ENCODE peak calls at places on chromosomes 3 and 15, in nine cellular contexts. W is mesendoderm, P is uterus, B is esophagus squamous epithelium, F is tibial artery, A is GM23248, L is ovary, C is aorta, J is pancreas. Z is an unnamed sample.

GRCh38 chr3:21170964-21171363 is 580.0 kb downstream of the ZNF385D start:
- DNase-seq in W (peak), P (no peak), B (no peak), F (no peak), A (peak), L (no peak), C (no peak), J (no peak), Z (no peak)

GRCh38 chr3:102083971-102084370 is 234.7 kb downstream of the NFKBIZ start:
- DNase-seq in W (no peak), P (peak), B (no peak), F (no peak), A (peak), L (no peak), C (no peak), J (no peak), Z (no peak)

GRCh38 chr3:129278970-129279906 is 568 bp downstream of the HMCES start:
- DNase-seq in W (peak), P (peak), B (no peak), F (no peak), A (peak), L (peak), C (peak), J (no peak), Z (peak)

GRCh38 chr15:94125698-94126097 is 105.7 kb upstream of the MCTP2 start:
- DNase-seq in W (no peak), P (no peak), B (no peak), F (no peak), A (no peak), L (no peak), C (no peak), J (no peak), Z (no peak)

GRCh38 chr3:129620828-129621605 is 14.5 kb upstream of the PLXND1 start:
- DNase-seq in W (no peak), P (no peak), B (no peak), F (no peak), A (no peak), L (no peak), C (no peak), J (peak), Z (no peak)

GRCh38 chr15:72474466-72474911 is 359 bp downstream of the ARIH1 start:
- DNase-seq in W (peak), P (peak), B (no peak), F (no peak), A (no peak), L (no peak), C (peak), J (no peak), Z (peak)

GRCh38 chr3:133829310-133829707 is 23.7 kb downstream of the SRPRB start:
- DNase-seq in W (no peak), P (no peak), B (no peak), F (no peak), A (no peak), L (no peak), C (no peak), J (peak), Z (no peak)

GRCh38 chr3:195286115-195286872 is 15.3 kb upstream of the XXYLT1 start:
- DNase-seq in W (no peak), P (no peak), B (no peak), F (no peak), A (peak), L (no peak), C (no peak), J (no peak), Z (no peak)

GRCh38 chr3:78139166-78139565 is 1099.3 kb downstream of the ROBO2 start:
- DNase-seq in W (no peak), P (no peak), B (no peak), F (no peak), A (peak), L (no peak), C (no peak), J (no peak), Z (no peak)

GRCh38 chr3:105662326-105662725 is 206.5 kb downstream of the CBLB start:
- DNase-seq in W (no peak), P (no peak), B (no peak), F (no peak), A (peak), L (no peak), C (no peak), J (no peak), Z (no peak)

GRCh38 chr3:143617050-143617449 is 231.2 kb downstream of the SLC9A9 start:
- DNase-seq in W (no peak), P (no peak), B (no peak), F (no peak), A (no peak), L (no peak), C (no peak), J (no peak), Z (no peak)

GRCh38 chr3:193771011-193771697 is 178.1 kb downstream of the OPA1 start:
- DNase-seq in W (no peak), P (no peak), B (no peak), F (no peak), A (no peak), L (no peak), C (no peak), J (no peak), Z (no peak)

GRCh38 chr3:47113669-47114365 is 50.1 kb downstream of the SETD2 start:
- DNase-seq in W (peak), P (no peak), B (no peak), F (no peak), A (peak), L (no peak), C (no peak), J (no peak), Z (no peak)

GRCh38 chr3:11711826-11712225 is 68.1 kb upstream of the VGLL4 start:
- DNase-seq in W (no peak), P (no peak), B (no peak), F (no peak), A (peak), L (no peak), C (no peak), J (no peak), Z (no peak)

GRCh38 chr15:85582719-85583089 is 202.3 kb downstream of the AKAP13 start:
- DNase-seq in W (no peak), P (peak), B (no peak), F (peak), A (peak), L (peak), C (peak), J (peak), Z (no peak)

GRCh38 chr3:61922118-61922517 is 360.7 kb downstream of the PTPRG start:
- DNase-seq in W (peak), P (no peak), B (no peak), F (no peak), A (peak), L (no peak), C (no peak), J (no peak), Z (no peak)

GRCh38 chr3:84984429-84984828 is 25.6 kb downstream of the CADM2 start:
- DNase-seq in W (no peak), P (no peak), B (no peak), F (no peak), A (no peak), L (no peak), C (no peak), J (no peak), Z (no peak)

GRCh38 chr3:147945968-147946519 is 536.9 kb downstream of the ZIC1 start:
- DNase-seq in W (peak), P (peak), B (no peak), F (peak), A (peak), L (no peak), C (peak), J (peak), Z (peak)

GRCh38 chr3:115100172-115100571 is 46.9 kb downstream of the ZBTB20 start:
- DNase-seq in W (peak), P (no peak), B (no peak), F (no peak), A (peak), L (peak), C (no peak), J (no peak), Z (no peak)

GRCh38 chr3:60095511-60095910 is 1045.7 kb upstream of the CFAP20DC start:
- DNase-seq in W (no peak), P (no peak), B (no peak), F (no peak), A (no peak), L (no peak), C (no peak), J (no peak), Z (no peak)

GRCh38 chr15:39025331-39025730 is 460.7 kb upstream of the RASGRP1 start:
- DNase-seq in W (no peak), P (no peak), B (no peak), F (no peak), A (peak), L (no peak), C (no peak), J (no peak), Z (no peak)

GRCh38 chr15:70892002-70892911 is at the start of the genes LRRC49 and THAP10:
- DNase-seq in W (peak), P (peak), B (peak), F (peak), A (peak), L (peak), C (peak), J (peak), Z (peak)

GRCh38 chr3:146967786-146968185 is 362.6 kb upstream of the PLSCR5 start:
- DNase-seq in W (no peak), P (no peak), B (no peak), F (no peak), A (no peak), L (no peak), C (no peak), J (no peak), Z (no peak)

GRCh38 chr3:39990532-39990931 is 181.1 kb downstream of the MYRIP start:
- DNase-seq in W (peak), P (no peak), B (no peak), F (no peak), A (peak), L (no peak), C (no peak), J (peak), Z (peak)

GRCh38 chr15:65033659-65034269 is 4.3 kb upstream of the MTFMT start:
- DNase-seq in W (peak), P (no peak), B (no peak), F (no peak), A (peak), L (no peak), C (no peak), J (no peak), Z (peak)

GRCh38 chr3:46006243-46006642 is 10.6 kb upstream of the FYCO1 start:
- DNase-seq in W (no peak), P (no peak), B (no peak), F (no peak), A (no peak), L (no peak), C (no peak), J (no peak), Z (no peak)

GRCh38 chr3:161999846-162000245 is 503.2 kb downstream of the OTOL1 start:
- DNase-seq in W (no peak), P (no peak), B (no peak), F (no peak), A (no peak), L (no peak), C (no peak), J (no peak), Z (no peak)

GRCh38 chr3:149936812-149937230 is 33.9 kb downstream of the PFN2 start:
- DNase-seq in W (peak), P (peak), B (no peak), F (peak), A (peak), L (no peak), C (peak), J (peak), Z (peak)

GRCh38 chr3:69309810-69310209 is 76.1 kb downstream of the FRMD4B start:
- DNase-seq in W (peak), P (no peak), B (no peak), F (no peak), A (peak), L (no peak), C (no peak), J (no peak), Z (no peak)

GRCh38 chr3:128190501-128190900 is 37.2 kb downstream of the EEFSEC start:
- DNase-seq in W (no peak), P (no peak), B (no peak), F (no peak), A (peak), L (no peak), C (no peak), J (no peak), Z (no peak)

GRCh38 chr3:132352556-132353143 is 35.4 kb downstream of the ACP3 start:
- DNase-seq in W (peak), P (peak), B (no peak), F (peak), A (peak), L (peak), C (peak), J (peak), Z (peak)

GRCh38 chr3:194054540-194054939 is 81.4 kb upstream of the HES1 start:
- DNase-seq in W (no peak), P (no peak), B (no peak), F (no peak), A (no peak), L (no peak), C (no peak), J (no peak), Z (no peak)

GRCh38 chr15:35092846-35093245 is 7.8 kb upstream of the NANOGP8 start:
- DNase-seq in W (no peak), P (no peak), B (no peak), F (no peak), A (no peak), L (no peak), C (no peak), J (no peak), Z (no peak)
- H3K4me3 ChIP-seq in W (no peak), P (no peak), B (no peak), F (no peak), A (no peak), L (no peak), C (no peak), J (no peak), Z (no peak)

GRCh38 chr3:12993623-12994356 is 79.4 kb downstream of the IQSEC1 start:
- DNase-seq in W (peak), P (no peak), B (no peak), F (no peak), A (peak), L (peak), C (peak), J (peak), Z (no peak)

GRCh38 chr3:12993022-12993622 is 80.1 kb downstream of the IQSEC1 start:
- DNase-seq in W (peak), P (no peak), B (no peak), F (no peak), A (peak), L (peak), C (peak), J (peak), Z (peak)

GRCh38 chr3:12991481-12991837 is 81.8 kb downstream of the IQSEC1 start:
- DNase-seq in W (no peak), P (no peak), B (no peak), F (no peak), A (peak), L (no peak), C (peak), J (no peak), Z (no peak)

GRCh38 chr3:12991861-12992281 is 81.4 kb downstream of the IQSEC1 start:
- DNase-seq in W (no peak), P (no peak), B (no peak), F (no peak), A (no peak), L (peak), C (peak), J (peak), Z (no peak)

DNA sequence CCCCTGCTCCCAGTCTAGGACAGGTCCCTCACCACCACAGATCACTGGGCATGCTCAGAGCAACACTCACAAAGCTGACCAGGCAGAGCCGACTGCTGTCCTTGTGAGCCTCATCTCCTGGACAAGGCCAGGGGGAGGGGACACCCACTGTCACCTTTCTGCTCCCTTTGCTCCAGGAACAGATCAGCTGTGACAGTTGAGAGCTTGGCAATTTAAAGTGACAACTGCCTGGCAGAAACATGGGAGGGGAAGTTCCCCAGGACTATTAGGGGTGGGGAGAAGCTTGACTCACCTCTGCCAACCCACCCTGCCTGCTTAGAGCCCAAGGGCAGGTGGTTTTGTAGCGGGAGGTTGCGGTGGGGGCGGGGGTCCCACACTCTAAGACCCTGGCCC is 80.6 kb downstream of the IQSEC1 start:
- DNase-seq in W (no peak), P (no peak), B (no peak), F (no peak), A (no peak), L (peak), C (peak), J (peak), Z (no peak)
- H3K4me3 ChIP-seq in W (no peak), P (no peak), B (no peak), F (no peak), A (no peak), L (no peak), C (no peak), J (no peak), Z (no peak)

DNA sequence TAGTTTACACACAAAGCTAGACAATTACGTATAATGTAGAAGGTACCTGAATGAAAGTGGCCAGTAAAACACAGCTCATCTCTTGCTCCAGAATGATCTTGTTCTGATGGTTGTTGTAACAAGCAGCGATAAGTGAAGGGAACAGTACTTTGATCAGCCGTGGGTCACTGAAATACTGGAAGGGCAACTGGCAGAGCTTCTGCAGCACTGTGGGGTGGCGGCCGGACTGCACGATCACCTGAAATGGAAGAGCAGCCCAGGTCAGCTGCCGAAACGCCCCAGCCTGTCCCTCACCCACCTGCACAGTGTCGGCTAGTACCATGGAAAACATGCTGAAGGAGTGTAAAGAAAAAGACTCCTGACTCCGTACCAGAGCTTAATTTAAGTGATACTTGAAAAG is 17.3 kb downstream of the ISL2 start:
- DNase-seq in W (no peak), P (no peak), B (no peak), F (no peak), A (no peak), L (no peak), C (no peak), J (no peak), Z (no peak)
- H3K4me3 ChIP-seq in W (no peak), P (no peak), B (no peak), F (no peak), A (no peak), L (no peak), C (no peak), J (no peak), Z (no peak)

GRCh38 chr15:51735211-51735610 is 2.2 kb downstream of the LYSMD2 start:
- DNase-seq in W (no peak), P (no peak), B (no peak), F (no peak), A (peak), L (no peak), C (no peak), J (no peak), Z (no peak)
- H3K4me3 ChIP-seq in W (no peak), P (no peak), B (no peak), F (no peak), A (no peak), L (no peak), C (no peak), J (no peak), Z (no peak)

DNA sequence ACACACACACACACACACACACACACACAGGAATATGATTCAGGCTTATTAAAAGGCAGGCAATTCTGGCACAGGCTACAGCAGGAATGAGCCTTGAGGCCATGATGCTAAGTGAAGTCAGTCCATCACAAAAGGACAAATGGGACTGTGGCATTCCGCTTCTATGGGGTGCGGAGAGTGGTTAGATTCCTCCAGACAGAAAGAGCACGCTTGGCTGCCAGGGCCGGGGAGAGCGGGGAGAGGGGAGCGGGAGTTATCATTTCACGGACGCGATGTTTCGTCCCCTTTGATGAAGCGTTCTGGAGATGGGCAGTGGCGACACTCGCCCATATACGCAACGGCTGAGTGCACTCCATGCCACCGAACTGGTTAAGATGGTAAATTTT is 58.5 kb upstream of the FAM174B start:
- DNase-seq in W (peak), P (no peak), B (no peak), F (no peak), A (peak), L (peak), C (no peak), J (no peak), Z (peak)
- H3K4me3 ChIP-seq in W (peak), P (peak), B (peak), F (peak), A (peak), L (peak), C (no peak), J (peak), Z (peak)